ENCODE peak calls at places on chromosomes 6 and 20, in seven cellular contexts. N is Daoy; M is CD8-positive, alpha-beta memory T cell; J is Peyer's patch; C is NCI-H345; B is NCI-H524 treated with DMSO at 0.1 percent for 48 hours; Q is AG09319. Y is an unnamed sample.

GRCh38 chr6:49406241-49406970 is 56.6 kb downstream of the MMUT start:
- DNase-seq in N (no peak), M (no peak), J (no peak), C (peak; percentile 20), B (no peak), Q (no peak), Y (no peak)

GRCh38 chr20:13703265-13703664 is 64.5 kb upstream of the TASP1 start:
- DNase-seq in N (no peak), M (no peak), J (no peak), C (no peak), B (no peak), Q (no peak), Y (no peak)

GRCh38 chr20:21702553-21703467 is 2.7 kb upstream of the PAX1 start:
- DNase-seq in N (peak; percentile 83), M (no peak), J (no peak), C (no peak), B (peak; percentile 4), Q (no peak), Y (peak; percentile 32)

GRCh38 chr20:57528148-57528547 is 3.2 kb upstream of the CTCFL start:
- DNase-seq in N (no peak), M (no peak), J (no peak), C (no peak), B (no peak), Q (no peak), Y (no peak)

GRCh38 chr6:36718560-36718959 is 20.9 kb downstream of the RAB44 start:
- DNase-seq in N (no peak), M (no peak), J (no peak), C (no peak), B (no peak), Q (no peak), Y (no peak)

GRCh38 chr6:41191569-41191968 is 9.4 kb downstream of the TREML2 start:
- DNase-seq in N (no peak), M (no peak), J (no peak), C (no peak), B (no peak), Q (no peak), Y (peak; percentile 65)

GRCh38 chr6:13573669-13574110 is 711 bp upstream of the SIRT5 start:
- DNase-seq in N (peak; percentile 75), M (no peak), J (no peak), C (no peak), B (no peak), Q (no peak), Y (no peak)

GRCh38 chr6:149890629-149891045 is 7.3 kb downstream of the RAET1E start:
- DNase-seq in N (no peak), M (no peak), J (no peak), C (no peak), B (no peak), Q (no peak), Y (no peak)

GRCh38 chr6:57159127-57159526 is 13.0 kb upstream of the BAG2 start:
- DNase-seq in N (no peak), M (no peak), J (no peak), C (no peak), B (no peak), Q (no peak), Y (no peak)

GRCh38 chr6:12298995-12299394 is 8.8 kb downstream of the EDN1 start:
- DNase-seq in N (no peak), M (no peak), J (no peak), C (no peak), B (no peak), Q (no peak), Y (no peak)